ENCODE peak calls at places on chromosomes 16 and 17, in six cellular contexts. One of them, this sample, is unnamed.

GRCh38 chr17:45073414-45074070 is 12.4 kb downstream of the NMT1 start:
- DNase-seq in HCT116: no peak
- DNase-seq in SK-N-SH: no peak
- DNase-seq in H1: no peak
- DNase-seq in HepG2: no peak
- DNase-seq in GM12878: no peak
- DNase-seq in this sample: no peak

GRCh38 chr16:87571868-87572244 is 30.5 kb upstream of the JPH3 start:
- DNase-seq in HCT116: no peak
- DNase-seq in SK-N-SH: peak; percentile 49
- DNase-seq in H1: no peak
- DNase-seq in HepG2: no peak
- DNase-seq in GM12878: no peak
- DNase-seq in this sample: no peak

GRCh38 chr17:16909887-16910286 is 62.0 kb downstream of the TNFRSF13B start:
- DNase-seq in HCT116: no peak
- DNase-seq in SK-N-SH: no peak
- DNase-seq in H1: peak; percentile 28
- DNase-seq in HepG2: no peak
- DNase-seq in GM12878: no peak
- DNase-seq in this sample: no peak

GRCh38 chr16:89314357-89314756 is 96.9 kb downstream of the ZNF778 start:
- DNase-seq in HCT116: no peak
- DNase-seq in SK-N-SH: no peak
- DNase-seq in H1: no peak
- DNase-seq in HepG2: no peak
- DNase-seq in GM12878: no peak
- DNase-seq in this sample: no peak

GRCh38 chr17:19407601-19408380 is 3.2 kb upstream of the RNF112 start:
- DNase-seq in HCT116: no peak
- DNase-seq in SK-N-SH: no peak
- DNase-seq in H1: no peak
- DNase-seq in HepG2: no peak
- DNase-seq in GM12878: no peak
- DNase-seq in this sample: no peak

GRCh38 chr17:48307222-48307621 is 122.8 kb downstream of the SKAP1 start:
- DNase-seq in HCT116: no peak
- DNase-seq in SK-N-SH: no peak
- DNase-seq in H1: no peak
- DNase-seq in HepG2: no peak
- DNase-seq in GM12878: no peak
- DNase-seq in this sample: no peak

GRCh38 chr16:31713945-31714898 is 159.4 kb upstream of the ZNF267 start:
- DNase-seq in HCT116: no peak
- DNase-seq in SK-N-SH: peak; percentile 60
- DNase-seq in H1: peak; percentile 69
- DNase-seq in HepG2: no peak
- DNase-seq in GM12878: no peak
- DNase-seq in this sample: no peak

GRCh38 chr17:49836111-49837030 is 11.5 kb downstream of the TAC4 start:
- DNase-seq in HCT116: no peak
- DNase-seq in SK-N-SH: no peak
- DNase-seq in H1: no peak
- DNase-seq in HepG2: peak; percentile 67
- DNase-seq in GM12878: no peak
- DNase-seq in this sample: no peak

GRCh38 chr17:4229627-4230026 is 34.2 kb downstream of the ANKFY1 start:
- DNase-seq in HCT116: no peak
- DNase-seq in SK-N-SH: no peak
- DNase-seq in H1: no peak
- DNase-seq in HepG2: no peak
- DNase-seq in GM12878: no peak
- DNase-seq in this sample: no peak

GRCh38 chr16:89257757-89258465 is 40.4 kb downstream of the ZNF778 start:
- DNase-seq in HCT116: no peak
- DNase-seq in SK-N-SH: peak; percentile 32
- DNase-seq in H1: no peak
- DNase-seq in HepG2: no peak
- DNase-seq in GM12878: no peak
- DNase-seq in this sample: no peak

GRCh38 chr16:53629151-53629550 is 74.5 kb downstream of the RPGRIP1L start:
- DNase-seq in HCT116: no peak
- DNase-seq in SK-N-SH: no peak
- DNase-seq in H1: no peak
- DNase-seq in HepG2: no peak
- DNase-seq in GM12878: no peak
- DNase-seq in this sample: no peak

GRCh38 chr16:68070811-68071546 is 14.2 kb upstream of the NFATC3 start:
- DNase-seq in HCT116: no peak
- DNase-seq in SK-N-SH: no peak
- DNase-seq in H1: peak; percentile 14
- DNase-seq in HepG2: no peak
- DNase-seq in GM12878: no peak
- DNase-seq in this sample: no peak

GRCh38 chr17:82678265-82678891 is 20.1 kb downstream of the RAB40B start:
- DNase-seq in HCT116: no peak
- DNase-seq in SK-N-SH: no peak
- DNase-seq in H1: no peak
- DNase-seq in HepG2: no peak
- DNase-seq in GM12878: no peak
- DNase-seq in this sample: no peak

GRCh38 chr16:75025766-75026165 is 26.9 kb downstream of the ZNRF1 start:
- DNase-seq in HCT116: no peak
- DNase-seq in SK-N-SH: peak; percentile 34
- DNase-seq in H1: no peak
- DNase-seq in HepG2: no peak
- DNase-seq in GM12878: no peak
- DNase-seq in this sample: no peak

GRCh38 chr16:73846292-73846849 is 450.2 kb upstream of the PSMD7 start:
- DNase-seq in HCT116: no peak
- DNase-seq in SK-N-SH: peak; percentile 14
- DNase-seq in H1: peak; percentile 47
- DNase-seq in HepG2: no peak
- DNase-seq in GM12878: no peak
- DNase-seq in this sample: peak; percentile 15

GRCh38 chr16:89170346-89171215 is 967 bp upstream of the CDH15 start:
- DNase-seq in HCT116: peak; percentile 57
- DNase-seq in SK-N-SH: no peak
- DNase-seq in H1: peak; percentile 89
- DNase-seq in HepG2: no peak
- DNase-seq in GM12878: no peak
- DNase-seq in this sample: peak; percentile 33

GRCh38 chr16:88634141-88634993 is 4.0 kb upstream of the IL17C start:
- DNase-seq in HCT116: no peak
- DNase-seq in SK-N-SH: no peak
- DNase-seq in H1: peak; percentile 96
- DNase-seq in HepG2: no peak
- DNase-seq in GM12878: peak; percentile 45
- DNase-seq in this sample: no peak

GRCh38 chr16:86363057-86363490 is 147.3 kb upstream of the FOXF1 start:
- DNase-seq in HCT116: no peak
- DNase-seq in SK-N-SH: no peak
- DNase-seq in H1: no peak
- DNase-seq in HepG2: no peak
- DNase-seq in GM12878: no peak
- DNase-seq in this sample: no peak

GRCh38 chr16:85906349-85906748 is 7.4 kb downstream of the IRF8 start:
- DNase-seq in HCT116: no peak
- DNase-seq in SK-N-SH: no peak
- DNase-seq in H1: no peak
- DNase-seq in HepG2: no peak
- DNase-seq in GM12878: no peak
- DNase-seq in this sample: no peak

GRCh38 chr17:46766493-46767491 is 51.7 kb downstream of the WNT3 start:
- DNase-seq in HCT116: no peak
- DNase-seq in SK-N-SH: peak; percentile 49
- DNase-seq in H1: peak; percentile 40
- DNase-seq in HepG2: no peak
- DNase-seq in GM12878: no peak
- DNase-seq in this sample: no peak

GRCh38 chr17:49946208-49946607 is 22.8 kb upstream of the DLX4 start:
- DNase-seq in HCT116: no peak
- DNase-seq in SK-N-SH: no peak
- DNase-seq in H1: no peak
- DNase-seq in HepG2: no peak
- DNase-seq in GM12878: no peak
- DNase-seq in this sample: no peak

GRCh38 chr17:76736349-76737081 is 616 bp downstream of the SRSF2 start:
- DNase-seq in HCT116: no peak
- DNase-seq in SK-N-SH: peak; percentile 86
- DNase-seq in H1: peak; percentile 60
- DNase-seq in HepG2: peak; percentile 46
- DNase-seq in GM12878: no peak
- DNase-seq in this sample: no peak

GRCh38 chr16:22092143-22092933 is at the start of gene VWA3A:
- DNase-seq in HCT116: no peak
- DNase-seq in SK-N-SH: no peak
- DNase-seq in H1: peak; percentile 64
- DNase-seq in HepG2: no peak
- DNase-seq in GM12878: no peak
- DNase-seq in this sample: no peak

GRCh38 chr17:3802461-3803307 is 1.7 kb upstream of the ITGAE start:
- DNase-seq in HCT116: no peak
- DNase-seq in SK-N-SH: no peak
- DNase-seq in H1: no peak
- DNase-seq in HepG2: peak; percentile 100
- DNase-seq in GM12878: no peak
- DNase-seq in this sample: no peak

GRCh38 chr17:70604854-70605253 is 435.5 kb downstream of the KCNJ2 start:
- DNase-seq in HCT116: peak; percentile 23
- DNase-seq in SK-N-SH: no peak
- DNase-seq in H1: no peak
- DNase-seq in HepG2: no peak
- DNase-seq in GM12878: no peak
- DNase-seq in this sample: no peak

GRCh38 chr17:36617773-36618172 is 16.4 kb downstream of the MRM1 start:
- DNase-seq in HCT116: no peak
- DNase-seq in SK-N-SH: no peak
- DNase-seq in H1: no peak
- DNase-seq in HepG2: no peak
- DNase-seq in GM12878: no peak
- DNase-seq in this sample: no peak

GRCh38 chr16:4980691-4981090 is 22.6 kb downstream of the SEC14L5 start:
- DNase-seq in HCT116: no peak
- DNase-seq in SK-N-SH: no peak
- DNase-seq in H1: no peak
- DNase-seq in HepG2: no peak
- DNase-seq in GM12878: no peak
- DNase-seq in this sample: no peak

GRCh38 chr16:66605177-66605999 is 884 bp downstream of the CMTM3 start:
- DNase-seq in HCT116: no peak
- DNase-seq in SK-N-SH: peak; percentile 80
- DNase-seq in H1: peak; percentile 66
- DNase-seq in HepG2: peak; percentile 30
- DNase-seq in GM12878: no peak
- DNase-seq in this sample: peak; percentile 33

GRCh38 chr16:72473631-72474030 is 301.7 kb upstream of the PMFBP1 start:
- DNase-seq in HCT116: no peak
- DNase-seq in SK-N-SH: no peak
- DNase-seq in H1: no peak
- DNase-seq in HepG2: no peak
- DNase-seq in GM12878: no peak
- DNase-seq in this sample: no peak

GRCh38 chr17:13540546-13540945 is 61.2 kb downstream of the HS3ST3A1 start:
- DNase-seq in HCT116: no peak
- DNase-seq in SK-N-SH: no peak
- DNase-seq in H1: no peak
- DNase-seq in HepG2: no peak
- DNase-seq in GM12878: no peak
- DNase-seq in this sample: no peak

GRCh38 chr17:57329380-57330214 is 73.3 kb downstream of the MSI2 start:
- DNase-seq in HCT116: no peak
- DNase-seq in SK-N-SH: no peak
- DNase-seq in H1: no peak
- DNase-seq in HepG2: no peak
- DNase-seq in GM12878: no peak
- DNase-seq in this sample: no peak

GRCh38 chr17:39670746-39671145 is 2.5 kb downstream of the PNMT start:
- DNase-seq in HCT116: no peak
- DNase-seq in SK-N-SH: no peak
- DNase-seq in H1: no peak
- DNase-seq in HepG2: no peak
- DNase-seq in GM12878: no peak
- DNase-seq in this sample: no peak

GRCh38 chr16:50235581-50235980 is 30.8 kb upstream of the ADCY7 start:
- DNase-seq in HCT116: no peak
- DNase-seq in SK-N-SH: no peak
- DNase-seq in H1: no peak
- DNase-seq in HepG2: no peak
- DNase-seq in GM12878: no peak
- DNase-seq in this sample: no peak

GRCh38 chr17:11094377-11094776 is 146.6 kb upstream of the SHISA6 start:
- DNase-seq in HCT116: no peak
- DNase-seq in SK-N-SH: no peak
- DNase-seq in H1: no peak
- DNase-seq in HepG2: no peak
- DNase-seq in GM12878: no peak
- DNase-seq in this sample: no peak

GRCh38 chr16:75377971-75378386 is 55.3 kb downstream of the CFDP1 start:
- DNase-seq in HCT116: no peak
- DNase-seq in SK-N-SH: no peak
- DNase-seq in H1: no peak
- DNase-seq in HepG2: no peak
- DNase-seq in GM12878: no peak
- DNase-seq in this sample: peak; percentile 71

GRCh38 chr17:27351741-27352140 is 57.8 kb downstream of the WSB1 start:
- DNase-seq in HCT116: no peak
- DNase-seq in SK-N-SH: no peak
- DNase-seq in H1: no peak
- DNase-seq in HepG2: no peak
- DNase-seq in GM12878: no peak
- DNase-seq in this sample: no peak
- H3K4me3 ChIP-seq in HCT116: peak overlapping the region; percentile 95
- H3K4me3 ChIP-seq in SK-N-SH: no peak overlapping the region
- H3K4me3 ChIP-seq in H1: no peak overlapping the region
- H3K4me3 ChIP-seq in HepG2: no peak overlapping the region
- H3K4me3 ChIP-seq in GM12878: no peak overlapping the region
- H3K4me3 ChIP-seq in this sample: no peak overlapping the region

GRCh38 chr17:2059125-2059836 is 4.4 kb downstream of the HIC1 start:
- DNase-seq in HCT116: no peak
- DNase-seq in SK-N-SH: no peak
- DNase-seq in H1: peak; percentile 66
- DNase-seq in HepG2: no peak
- DNase-seq in GM12878: no peak
- DNase-seq in this sample: no peak
- TF ChIP-seq YY1 in HCT116: no peak
- TF ChIP-seq YY1 in SK-N-SH: no peak
- TF ChIP-seq YY1 in H1: no peak
- TF ChIP-seq YY1 in HepG2: no peak
- TF ChIP-seq YY1 in GM12878: peak; percentile 21
- TF ChIP-seq YY1 in this sample: no peak

GRCh38 chr16:1535391-1536291 is 2.2 kb downstream of the TMEM204 start:
- DNase-seq in HCT116: no peak
- DNase-seq in SK-N-SH: no peak
- DNase-seq in H1: no peak
- DNase-seq in HepG2: no peak
- DNase-seq in GM12878: no peak
- DNase-seq in this sample: no peak
- H3K9ac ChIP-seq in HCT116: no peak overlapping the region
- H3K9ac ChIP-seq in SK-N-SH: no peak overlapping the region
- H3K9ac ChIP-seq in H1: no peak overlapping the region
- H3K9ac ChIP-seq in HepG2: no peak overlapping the region
- H3K9ac ChIP-seq in GM12878: no peak overlapping the region
- H3K9ac ChIP-seq in this sample: peak overlapping the region; percentile 34

GRCh38 chr17:65557349-65558310 is 3.8 kb downstream of the AXIN2 start:
- DNase-seq in HCT116: peak; percentile 88
- DNase-seq in SK-N-SH: no peak
- DNase-seq in H1: no peak
- DNase-seq in HepG2: peak; percentile 99
- DNase-seq in GM12878: no peak
- DNase-seq in this sample: no peak
- H3K4me3 ChIP-seq in HCT116: peak overlapping the region; percentile 15
- H3K4me3 ChIP-seq in SK-N-SH: no peak overlapping the region
- H3K4me3 ChIP-seq in H1: peak overlapping the region; percentile 88
- H3K4me3 ChIP-seq in HepG2: no peak overlapping the region
- H3K4me3 ChIP-seq in GM12878: no peak overlapping the region
- H3K4me3 ChIP-seq in this sample: peak overlapping the region; percentile 89